ENCODE peak calls at places on chromosomes 2 and 18, in six cellular contexts. One of them, this sample, is unnamed. For H3K4me1, the result is how much of the 10 kb centered on the place peaks cover.

GRCh38 chr2:217166241-217166640 is 306.4 kb upstream of the TNP1 start:
- DNase-seq in neuronal stem cell: peak
- DNase-seq in GM23338: peak
- DNase-seq in neural progenitor cell: peak
- DNase-seq in endothelial cell of umbilical vein: peak
- DNase-seq in H9: no peak
- DNase-seq in this sample: peak

GRCh38 chr2:114254875-114255274 is 187.6 kb upstream of the DPP10 start:
- DNase-seq in neural progenitor cell: no peak
- DNase-seq in H9: no peak
- DNase-seq in neuronal stem cell: no peak
- DNase-seq in endothelial cell of umbilical vein: no peak
- DNase-seq in GM23338: no peak
- DNase-seq in this sample: no peak

GRCh38 chr2:200338692-200339091 is 32.2 kb downstream of the SPATS2L start:
- DNase-seq in H9: no peak
- DNase-seq in endothelial cell of umbilical vein: no peak
- DNase-seq in neural progenitor cell: no peak
- DNase-seq in neuronal stem cell: no peak
- DNase-seq in GM23338: no peak
- DNase-seq in this sample: no peak

GRCh38 chr2:86541282-86541681 is 22.0 kb downstream of the CHMP3 start:
- DNase-seq in endothelial cell of umbilical vein: no peak
- DNase-seq in GM23338: no peak
- DNase-seq in H9: no peak
- DNase-seq in neuronal stem cell: no peak
- DNase-seq in neural progenitor cell: no peak
- DNase-seq in this sample: no peak

GRCh38 chr2:54610700-54611099 is 112.8 kb upstream of the EML6 start:
- DNase-seq in neuronal stem cell: no peak
- DNase-seq in endothelial cell of umbilical vein: no peak
- DNase-seq in neural progenitor cell: no peak
- DNase-seq in GM23338: no peak
- DNase-seq in H9: no peak
- DNase-seq in this sample: no peak

GRCh38 chr2:215836881-215837280 is 176.5 kb downstream of the MREG start:
- DNase-seq in neuronal stem cell: no peak
- DNase-seq in neural progenitor cell: no peak
- DNase-seq in endothelial cell of umbilical vein: no peak
- DNase-seq in H9: no peak
- DNase-seq in GM23338: no peak
- DNase-seq in this sample: no peak

GRCh38 chr2:86790828-86791561 is at the start of gene CD8A:
- DNase-seq in neural progenitor cell: peak
- DNase-seq in neuronal stem cell: no peak
- DNase-seq in endothelial cell of umbilical vein: no peak
- DNase-seq in H9: peak
- DNase-seq in GM23338: peak
- DNase-seq in this sample: peak

GRCh38 chr2:209875270-209875669 is 103.6 kb downstream of the UNC80 start:
- DNase-seq in neuronal stem cell: no peak
- DNase-seq in H9: no peak
- DNase-seq in neural progenitor cell: no peak
- DNase-seq in endothelial cell of umbilical vein: no peak
- DNase-seq in GM23338: no peak
- DNase-seq in this sample: no peak

GRCh38 chr18:10162340-10162739 is 248.5 kb downstream of the VAPA start:
- DNase-seq in GM23338: no peak
- DNase-seq in neural progenitor cell: no peak
- DNase-seq in neuronal stem cell: no peak
- DNase-seq in H9: no peak
- DNase-seq in endothelial cell of umbilical vein: no peak
- DNase-seq in this sample: no peak

GRCh38 chr2:8076453-8077284 is 605.2 kb upstream of the ID2 start:
- DNase-seq in H9: no peak
- DNase-seq in GM23338: no peak
- DNase-seq in endothelial cell of umbilical vein: no peak
- DNase-seq in neural progenitor cell: no peak
- DNase-seq in neuronal stem cell: no peak
- DNase-seq in this sample: no peak

GRCh38 chr2:111029135-111029927 is 91.4 kb upstream of the BCL2L11 start:
- DNase-seq in H9: peak
- DNase-seq in neural progenitor cell: no peak
- DNase-seq in endothelial cell of umbilical vein: no peak
- DNase-seq in GM23338: peak
- DNase-seq in neuronal stem cell: no peak
- DNase-seq in this sample: no peak

GRCh38 chr2:30768036-30768686 is 39.1 kb downstream of the CAPN13 start:
- DNase-seq in neuronal stem cell: no peak
- DNase-seq in neural progenitor cell: no peak
- DNase-seq in endothelial cell of umbilical vein: no peak
- DNase-seq in H9: peak
- DNase-seq in GM23338: no peak
- DNase-seq in this sample: no peak

GRCh38 chr2:19488009-19488691 is 129.7 kb upstream of the OSR1 start:
- DNase-seq in H9: no peak
- DNase-seq in endothelial cell of umbilical vein: no peak
- DNase-seq in neuronal stem cell: no peak
- DNase-seq in GM23338: no peak
- DNase-seq in neural progenitor cell: no peak
- DNase-seq in this sample: no peak

GRCh38 chr2:55063226-55063625 is 13.0 kb upstream of the RTN4 start:
- DNase-seq in endothelial cell of umbilical vein: no peak
- DNase-seq in neuronal stem cell: no peak
- DNase-seq in neural progenitor cell: no peak
- DNase-seq in GM23338: no peak
- DNase-seq in H9: no peak
- DNase-seq in this sample: no peak

GRCh38 chr2:234444888-234445287 is 52.0 kb downstream of the ARL4C start:
- DNase-seq in GM23338: no peak
- DNase-seq in neuronal stem cell: no peak
- DNase-seq in H9: no peak
- DNase-seq in neural progenitor cell: no peak
- DNase-seq in endothelial cell of umbilical vein: peak
- DNase-seq in this sample: no peak

GRCh38 chr2:120219291-120219690 is 3.9 kb downstream of the TMEM185B start:
- DNase-seq in H9: no peak
- DNase-seq in endothelial cell of umbilical vein: no peak
- DNase-seq in GM23338: no peak
- DNase-seq in neural progenitor cell: no peak
- DNase-seq in neuronal stem cell: no peak
- DNase-seq in this sample: no peak

GRCh38 chr2:120221616-120222015 is 1.6 kb downstream of the TMEM185B start:
- DNase-seq in H9: peak
- DNase-seq in GM23338: no peak
- DNase-seq in neuronal stem cell: no peak
- DNase-seq in neural progenitor cell: no peak
- DNase-seq in endothelial cell of umbilical vein: no peak
- DNase-seq in this sample: no peak

GRCh38 chr2:120219766-120220165 is 3.4 kb downstream of the TMEM185B start:
- DNase-seq in endothelial cell of umbilical vein: no peak
- DNase-seq in GM23338: no peak
- DNase-seq in neural progenitor cell: no peak
- DNase-seq in H9: no peak
- DNase-seq in neuronal stem cell: no peak
- DNase-seq in this sample: no peak

GRCh38 chr2:120222186-120223033 is 790 bp downstream of the TMEM185B start:
- DNase-seq in neuronal stem cell: no peak
- DNase-seq in neural progenitor cell: no peak
- DNase-seq in endothelial cell of umbilical vein: no peak
- DNase-seq in H9: peak
- DNase-seq in GM23338: no peak
- DNase-seq in this sample: no peak

DNA sequence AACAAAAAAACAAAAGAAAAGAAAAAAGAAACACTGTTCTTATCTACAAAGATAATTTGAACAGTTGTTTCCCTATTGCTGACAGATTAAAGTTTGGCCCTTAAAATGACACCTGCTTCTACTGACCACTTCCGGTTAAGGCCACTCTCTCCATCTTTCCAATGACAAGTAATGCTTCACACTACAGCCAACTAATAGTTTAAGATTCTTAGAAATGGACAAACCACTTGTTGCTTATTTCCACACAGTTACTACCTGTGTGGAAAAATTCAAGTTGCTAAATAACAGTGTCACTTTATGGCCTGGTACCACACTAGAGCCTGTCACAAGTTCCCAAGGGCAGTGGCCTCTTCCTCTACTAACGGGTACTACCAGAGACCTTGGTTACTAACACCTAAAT is 2.4 kb downstream of the TMEM185B start:
- DNase-seq in endothelial cell of umbilical vein: no peak
- DNase-seq in neural progenitor cell: no peak
- DNase-seq in H9: no peak
- DNase-seq in neuronal stem cell: no peak
- DNase-seq in GM23338: no peak
- DNase-seq in this sample: no peak
- H3K4me2 ChIP-seq in endothelial cell of umbilical vein: peak
- H3K4me2 ChIP-seq in neural progenitor cell: no peak
- H3K4me2 ChIP-seq in H9: no peak
- H3K4me2 ChIP-seq in neuronal stem cell: no peak
- H3K4me2 ChIP-seq in GM23338: no peak
- H3K4me2 ChIP-seq in this sample: peak

GRCh38 chr2:37650548-37651101 is 20.8 kb downstream of the CDC42EP3 start:
- DNase-seq in neural progenitor cell: no peak
- DNase-seq in H9: no peak
- DNase-seq in endothelial cell of umbilical vein: no peak
- DNase-seq in neuronal stem cell: no peak
- DNase-seq in GM23338: no peak
- DNase-seq in this sample: no peak
- H3K4me1 ChIP-seq in neural progenitor cell: under half
- H3K4me1 ChIP-seq in H9: under half
- H3K4me1 ChIP-seq in endothelial cell of umbilical vein: half or more
- H3K4me1 ChIP-seq in neuronal stem cell: under half
- H3K4me1 ChIP-seq in GM23338: under half
- H3K4me1 ChIP-seq in this sample: under half

GRCh38 chr2:127796389-127796788 is 14.6 kb downstream of the WDR33 start:
- DNase-seq in neural progenitor cell: no peak
- DNase-seq in endothelial cell of umbilical vein: peak
- DNase-seq in neuronal stem cell: no peak
- DNase-seq in GM23338: no peak
- DNase-seq in H9: no peak
- DNase-seq in this sample: no peak
- H3K4me2 ChIP-seq in neural progenitor cell: no peak
- H3K4me2 ChIP-seq in endothelial cell of umbilical vein: peak
- H3K4me2 ChIP-seq in neuronal stem cell: no peak
- H3K4me2 ChIP-seq in GM23338: no peak
- H3K4me2 ChIP-seq in H9: no peak
- H3K4me2 ChIP-seq in this sample: no peak

GRCh38 chr2:28445448-28446258 is 50.2 kb upstream of the PLB1 start:
- DNase-seq in neural progenitor cell: no peak
- DNase-seq in GM23338: no peak
- DNase-seq in neuronal stem cell: no peak
- DNase-seq in endothelial cell of umbilical vein: peak
- DNase-seq in H9: no peak
- DNase-seq in this sample: peak
- H3K4me1 ChIP-seq in neural progenitor cell: under half
- H3K4me1 ChIP-seq in GM23338: under half
- H3K4me1 ChIP-seq in neuronal stem cell: under half
- H3K4me1 ChIP-seq in endothelial cell of umbilical vein: under half
- H3K4me1 ChIP-seq in H9: under half
- H3K4me1 ChIP-seq in this sample: under half

DNA sequence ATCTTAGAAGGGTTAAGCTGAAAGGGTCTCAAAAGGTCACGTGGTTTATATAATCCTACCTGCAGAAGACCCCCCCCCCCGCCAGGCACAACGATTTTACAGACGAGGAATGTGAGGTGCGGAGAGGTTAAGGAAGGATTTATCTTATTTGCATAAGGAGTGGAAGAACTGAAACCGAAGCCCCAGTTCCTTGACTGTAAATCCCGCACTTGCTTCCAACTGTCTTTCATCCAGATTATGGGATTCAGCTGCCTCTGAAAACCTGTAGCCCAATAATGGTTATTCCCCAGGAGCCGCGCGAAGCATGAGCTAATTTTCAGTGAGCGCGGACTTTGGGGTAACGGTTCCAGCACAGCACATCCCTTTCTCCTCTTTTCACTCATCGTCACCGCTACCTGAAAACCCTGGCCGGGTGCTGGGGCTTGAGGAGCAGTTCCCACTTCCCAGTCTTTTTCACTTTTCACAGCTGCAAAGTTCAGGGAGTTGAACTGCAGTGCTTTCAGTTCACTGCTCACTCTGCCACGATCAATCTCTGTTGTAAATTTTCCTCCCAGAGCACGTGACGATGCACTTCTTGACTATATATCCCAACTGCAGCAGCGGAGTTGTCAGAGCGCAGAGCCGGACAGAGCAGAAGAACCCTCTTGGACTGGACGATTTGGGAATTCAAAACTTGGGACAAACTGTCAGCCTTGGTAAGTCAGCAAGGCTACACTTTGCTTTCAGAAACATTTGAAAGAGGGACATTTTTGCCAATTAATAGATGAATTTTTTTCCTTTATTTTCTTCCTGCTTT is at the start of gene KCNE4:
- DNase-seq in H9: no peak
- DNase-seq in neural progenitor cell: peak
- DNase-seq in neuronal stem cell: no peak
- DNase-seq in endothelial cell of umbilical vein: no peak
- DNase-seq in GM23338: peak
- DNase-seq in this sample: peak
- H3K4me2 ChIP-seq in H9: no peak
- H3K4me2 ChIP-seq in neural progenitor cell: no peak
- H3K4me2 ChIP-seq in neuronal stem cell: peak
- H3K4me2 ChIP-seq in endothelial cell of umbilical vein: no peak
- H3K4me2 ChIP-seq in GM23338: no peak
- H3K4me2 ChIP-seq in this sample: peak

DNA sequence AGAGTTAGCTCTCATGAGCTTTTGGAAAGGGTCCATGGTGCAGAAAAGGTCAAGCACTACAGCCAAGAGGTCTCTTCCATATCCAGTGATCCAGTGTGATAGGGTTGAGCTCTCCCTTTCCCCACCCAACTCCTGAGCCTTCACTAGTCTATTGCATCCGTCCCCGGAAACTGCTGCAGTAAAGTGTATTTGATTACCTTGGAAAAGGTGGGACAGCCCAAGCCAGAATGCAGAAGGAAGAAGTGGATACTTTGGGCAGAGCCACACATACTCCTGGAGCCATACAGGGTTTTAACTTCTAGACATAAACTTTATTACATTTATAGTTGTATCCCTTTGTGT is 3.6 kb downstream of the PNKD start:
- DNase-seq in neuronal stem cell: no peak
- DNase-seq in neural progenitor cell: no peak
- DNase-seq in GM23338: no peak
- DNase-seq in H9: no peak
- DNase-seq in endothelial cell of umbilical vein: no peak
- DNase-seq in this sample: no peak
- H3K4me1 ChIP-seq in neuronal stem cell: under half
- H3K4me1 ChIP-seq in neural progenitor cell: under half
- H3K4me1 ChIP-seq in GM23338: under half
- H3K4me1 ChIP-seq in H9: under half
- H3K4me1 ChIP-seq in endothelial cell of umbilical vein: under half
- H3K4me1 ChIP-seq in this sample: under half

This sample was measured in hepatocyte.